ENCODE peak calls at places on chromosome 2, in four cellular contexts. P, E, Q and Y are unnamed samples.

GRCh38 chr2:207136872-207137271 is 28.9 kb downstream of the KLF7 start:
- DNase-seq in P (no peak), E (no peak), Q (no peak), Y (no peak)

GRCh38 chr2:49369650-49370049 is 215.3 kb upstream of the FSHR start:
- DNase-seq in P (no peak), E (no peak), Q (no peak), Y (no peak)

GRCh38 chr2:101949304-101949703 is 42.5 kb upstream of the IL1R2 start:
- DNase-seq in P (no peak), E (no peak), Q (no peak), Y (no peak)

GRCh38 chr2:226184940-226185575 is 614.6 kb downstream of the IRS1 start:
- DNase-seq in P (no peak), E (no peak), Q (no peak), Y (no peak)

GRCh38 chr2:17918789-17919188 is 40.3 kb downstream of the KCNS3 start:
- DNase-seq in P (no peak), E (no peak), Q (no peak), Y (no peak)

GRCh38 chr2:166375736-166376487 is at the start of gene SCN9A:
- DNase-seq in P (peak; percentile 2), E (peak; percentile 18), Q (peak; percentile 88), Y (no peak)

GRCh38 chr2:212538156-212539144 is at the start of gene ERBB4:
- DNase-seq in P (no peak), E (no peak), Q (no peak), Y (no peak)

GRCh38 chr2:55391155-55391554 is 28.5 kb downstream of the CCDC88A start:
- DNase-seq in P (no peak), E (no peak), Q (no peak), Y (no peak)

GRCh38 chr2:188986839-188987238 is 12.7 kb downstream of the COL3A1 start:
- DNase-seq in P (no peak), E (no peak), Q (no peak), Y (no peak)

GRCh38 chr2:242075163-242075562 is 205.6 kb downstream of the RTP5 start:
- DNase-seq in P (no peak), E (no peak), Q (no peak), Y (no peak)

GRCh38 chr2:46847185-46847710 is 68.4 kb downstream of the MCFD2 start:
- DNase-seq in P (peak; percentile 83), E (no peak), Q (peak; percentile 98), Y (no peak)

GRCh38 chr2:219495531-219496122 is 3.1 kb upstream of the GMPPA start:
- DNase-seq in P (no peak), E (peak; percentile 52), Q (peak; percentile 59), Y (peak; percentile 75)

GRCh38 chr2:109324859-109325258 is 195.9 kb downstream of the SH3RF3 start:
- DNase-seq in P (peak; percentile 57), E (no peak), Q (peak; percentile 42), Y (no peak)

GRCh38 chr2:98588880-98589425 is 19.4 kb downstream of the COA5 start:
- DNase-seq in P (no peak), E (no peak), Q (no peak), Y (no peak)

GRCh38 chr2:233094614-233095013 is 34.5 kb downstream of the INPP5D start:
- DNase-seq in P (no peak), E (no peak), Q (no peak), Y (no peak)

GRCh38 chr2:176130153-176130916 is 830 bp downstream of the HOXD8 start:
- DNase-seq in P (no peak), E (no peak), Q (peak; percentile 60), Y (no peak)

GRCh38 chr2:16093639-16094447 is 153.5 kb downstream of the MYCN start:
- DNase-seq in P (no peak), E (no peak), Q (peak; percentile 46), Y (no peak)

GRCh38 chr2:76295762-76296161 is 585.0 kb upstream of the GCFC2 start:
- DNase-seq in P (no peak), E (no peak), Q (no peak), Y (no peak)

GRCh38 chr2:177172034-177172880 is 40.3 kb upstream of the HNRNPA3 start:
- DNase-seq in P (no peak), E (no peak), Q (no peak), Y (no peak)

GRCh38 chr2:174553811-174554493 is 43.7 kb downstream of the WIPF1 start:
- DNase-seq in P (no peak), E (no peak), Q (no peak), Y (peak; percentile 56)